ENCODE peak calls at places on chromosomes 12 and 14, in eight cellular contexts. U, Y, Q, V, F, K, D and A are unnamed samples.

GRCh38 chr14:64232095-64232830 is 61.9 kb downstream of the ESR2 start:
- DNase-seq in K (no peak), U (no peak), F (peak; percentile 86), D (no peak), Y (no peak), V (no peak), Q (no peak), A (no peak)

GRCh38 chr12:94813314-94813713 is 163.0 kb upstream of the TMCC3 start:
- DNase-seq in D (no peak), Q (no peak), V (no peak), K (no peak), U (no peak), F (no peak), Y (no peak), A (no peak)

GRCh38 chr12:106310687-106311086 is 8.2 kb downstream of the TCP11L2 start:
- DNase-seq in D (no peak), Y (no peak), K (no peak), V (no peak), U (no peak), F (no peak), Q (no peak), A (no peak)

GRCh38 chr12:92608418-92609091 is 94.2 kb upstream of the PLEKHG7 start:
- DNase-seq in K (peak; percentile 17), Y (no peak), F (peak; percentile 17), V (no peak), U (no peak), D (no peak), Q (no peak), A (no peak)

GRCh38 chr12:47028186-47028585 is 51.2 kb upstream of the PCED1B start:
- DNase-seq in K (no peak), V (no peak), F (no peak), D (no peak), Y (no peak), U (no peak), Q (no peak), A (no peak)

GRCh38 chr14:94386085-94387031 is 2.0 kb downstream of the SERPINA1 start:
- DNase-seq in V (no peak), D (no peak), U (no peak), Q (no peak), Y (no peak), K (no peak), F (no peak), A (no peak)

GRCh38 chr14:104140463-104141331 is 2.3 kb downstream of the KIF26A start:
- DNase-seq in D (no peak), F (no peak), Q (no peak), K (no peak), Y (no peak), V (no peak), U (no peak), A (no peak)

GRCh38 chr14:92922883-92923743 is at the start of gene CHGA:
- DNase-seq in Q (peak; percentile 72), U (peak; percentile 60), V (peak; percentile 75), F (peak; percentile 60), D (peak; percentile 37), Y (peak; percentile 45), K (peak; percentile 82), A (no peak)

GRCh38 chr12:51886021-51886710 is 1.7 kb upstream of the ANKRD33 start:
- DNase-seq in F (peak; percentile 98), Y (peak; percentile 25), K (no peak), U (no peak), V (no peak), Q (no peak), D (peak; percentile 61), A (peak; percentile 62)

GRCh38 chr14:22358726-22359125 is 230.3 kb downstream of the DAD1 start:
- DNase-seq in F (no peak), Y (no peak), K (no peak), U (no peak), D (no peak), V (no peak), Q (no peak), A (no peak)

GRCh38 chr12:117914686-117915085 is 54.1 kb downstream of the KSR2 start:
- DNase-seq in V (no peak), Q (no peak), U (no peak), Y (no peak), D (no peak), K (no peak), F (no peak), A (no peak)

GRCh38 chr14:50018236-50019210 is 97.8 kb downstream of the VCPKMT start:
- DNase-seq in Q (no peak), D (no peak), K (no peak), F (peak; percentile 29), V (no peak), Y (no peak), U (no peak), A (no peak)

GRCh38 chr12:45583011-45583657 is 146.4 kb upstream of the ARID2 start:
- DNase-seq in F (no peak), D (no peak), V (no peak), K (no peak), Q (no peak), Y (no peak), U (no peak), A (no peak)

GRCh38 chr14:99595034-99595433 is 9.0 kb downstream of the CCDC85C start:
- DNase-seq in Q (no peak), Y (no peak), F (no peak), V (no peak), D (peak; percentile 25), K (no peak), U (no peak), A (no peak)

GRCh38 chr14:106372870-106373657 is 846.7 kb downstream of the TMEM121 start:
- DNase-seq in V (no peak), Q (peak; percentile 24), Y (peak; percentile 74), D (peak; percentile 95), F (no peak), U (peak; percentile 77), K (no peak), A (peak; percentile 88)

GRCh38 chr14:91350813-91351507 is 66.7 kb downstream of the CCDC88C start:
- DNase-seq in F (no peak), K (no peak), U (no peak), V (no peak), Y (no peak), D (peak; percentile 82), Q (peak; percentile 79), A (peak; percentile 97)

GRCh38 chr12:10214131-10214876 is 1.6 kb downstream of the GABARAPL1 start:
- DNase-seq in Y (no peak), K (no peak), Q (no peak), F (peak; percentile 48), U (no peak), V (no peak), D (no peak), A (no peak)

GRCh38 chr14:73741386-73741875 is 27.2 kb upstream of the PNMA1 start:
- DNase-seq in Y (peak; percentile 44), K (no peak), Q (peak; percentile 69), D (peak; percentile 92), U (peak; percentile 83), V (no peak), F (peak; percentile 88), A (peak; percentile 88)

GRCh38 chr12:120413901-120414695 is 23.8 kb upstream of the COX6A1 start:
- DNase-seq in Q (no peak), V (peak; percentile 28), K (peak; percentile 85), D (no peak), U (peak; percentile 48), Y (no peak), F (no peak), A (no peak)

GRCh38 chr14:68637106-68638021 is 155.5 kb downstream of the ZFP36L1 start:
- DNase-seq in K (no peak), U (no peak), V (no peak), D (no peak), Y (peak; percentile 8), F (no peak), Q (peak; percentile 14), A (no peak)

GRCh38 chr12:49984476-49984890 is 11.7 kb downstream of the AQP6 start:
- DNase-seq in V (no peak), Y (no peak), Q (no peak), F (no peak), U (no peak), K (no peak), D (no peak), A (no peak)

GRCh38 chr12:28092396-28092795 is 97.9 kb upstream of the CCDC91 start:
- DNase-seq in Y (no peak), U (no peak), Q (no peak), F (no peak), V (no peak), K (no peak), D (no peak), A (no peak)

GRCh38 chr12:109433618-109434017 is 43.5 kb downstream of the KCTD10 start:
- DNase-seq in F (peak; percentile 30), V (no peak), D (no peak), Q (no peak), K (no peak), U (no peak), Y (no peak), A (no peak)

GRCh38 chr14:100526632-100527031 is 60.6 kb downstream of the BEGAIN start:
- DNase-seq in D (no peak), V (no peak), U (no peak), Y (no peak), F (no peak), K (no peak), Q (no peak), A (no peak)

GRCh38 chr12:2813573-2814185 is 1.2 kb downstream of the ITFG2 start:
- DNase-seq in U (peak; percentile 60), Q (peak; percentile 25), Y (peak; percentile 10), K (no peak), F (peak; percentile 78), V (peak; percentile 33), D (peak; percentile 73), A (peak; percentile 68)

GRCh38 chr12:30926243-30927209 is at the start of gene TSPAN11:
- DNase-seq in D (no peak), F (peak; percentile 22), Q (peak; percentile 40), V (peak; percentile 59), Y (no peak), U (peak; percentile 15), K (peak; percentile 80), A (no peak)

GRCh38 chr12:58633479-58633878 is 286.8 kb downstream of the LRIG3 start:
- DNase-seq in Y (no peak), U (no peak), K (no peak), D (no peak), Q (no peak), F (no peak), V (no peak), A (peak; percentile 48)

GRCh38 chr14:96727490-96727889 is 69.7 kb upstream of the VRK1 start:
- DNase-seq in U (no peak), V (no peak), K (no peak), Y (no peak), Q (no peak), F (no peak), D (no peak), A (no peak)

GRCh38 chr12:132415456-132416120 is 74.4 kb upstream of the FBRSL1 start:
- DNase-seq in K (no peak), Y (no peak), Q (no peak), F (no peak), D (no peak), U (no peak), V (no peak), A (no peak)

GRCh38 chr12:51827925-51828818 is 20.3 kb downstream of the FIGNL2 start:
- DNase-seq in V (no peak), D (peak; percentile 47), K (no peak), Q (no peak), U (peak; percentile 62), Y (no peak), F (no peak), A (peak; percentile 63)

GRCh38 chr14:68140111-68140741 is 320.6 kb downstream of the RAD51B start:
- DNase-seq in K (peak; percentile 37), D (no peak), F (peak; percentile 30), Q (peak; percentile 97), V (no peak), U (peak; percentile 23), Y (no peak), A (no peak)